ENCODE peak calls at places on chromosomes 16 and 17, in ten cellular contexts. H, S, W, C, R, I, A, J, E and T are unnamed samples.

GRCh38 chr17:79781691-79782575 is 4.0 kb downstream of the CBX2 start:
- DNase-seq in I (no peak), E (no peak), H (no peak), S (no peak), C (no peak), A (no peak), R (no peak), W (no peak), J (no peak), T (no peak)

GRCh38 chr17:40157972-40158371 is 17.6 kb downstream of the CASC3 start:
- DNase-seq in S (no peak), W (no peak), C (no peak), I (peak; percentile 12), E (no peak), H (no peak), J (no peak), R (no peak), A (peak; percentile 11), T (no peak)

GRCh38 chr17:79057727-79058400 is 16.8 kb upstream of the ENGASE start:
- DNase-seq in E (no peak), A (no peak), S (no peak), J (no peak), W (no peak), H (no peak), C (no peak), R (no peak), I (no peak), T (no peak)

GRCh38 chr17:50037321-50038107 is 18.4 kb upstream of the ITGA3 start:
- DNase-seq in W (no peak), J (peak; percentile 25), E (no peak), A (peak; percentile 84), R (peak; percentile 87), H (no peak), S (peak; percentile 90), C (no peak), I (peak; percentile 91), T (no peak)

GRCh38 chr17:521168-521525 is 168.5 kb upstream of the RPH3AL start:
- DNase-seq in H (no peak), J (no peak), C (no peak), S (no peak), W (no peak), E (no peak), R (no peak), I (peak; percentile 40), A (no peak), T (no peak)

GRCh38 chr17:74011963-74012362 is 191.5 kb upstream of the RPL38 start:
- DNase-seq in S (no peak), W (no peak), E (no peak), I (no peak), C (no peak), A (no peak), R (no peak), H (no peak), J (no peak), T (no peak)

GRCh38 chr17:83175551-83176271 is 96.3 kb downstream of the METRNL start:
- DNase-seq in E (no peak), A (no peak), H (no peak), I (no peak), W (no peak), C (no peak), R (no peak), S (no peak), J (no peak), T (no peak)

GRCh38 chr17:8059131-8059530 is 20.3 kb downstream of the ALOX15B start:
- DNase-seq in E (no peak), R (peak; percentile 15), S (no peak), W (no peak), H (no peak), I (no peak), C (no peak), J (no peak), A (no peak), T (no peak)

GRCh38 chr16:72371307-72372081 is 199.5 kb upstream of the PMFBP1 start:
- DNase-seq in R (no peak), A (peak; percentile 84), H (no peak), W (peak; percentile 52), C (no peak), E (no peak), J (no peak), I (peak; percentile 38), S (peak; percentile 50), T (no peak)

GRCh38 chr17:39101139-39101538 is 50.3 kb downstream of the PLXDC1 start:
- DNase-seq in I (no peak), J (no peak), R (no peak), E (no peak), S (no peak), C (no peak), W (no peak), A (no peak), H (no peak), T (no peak)